ENCODE peak calls at places on chromosomes 12 and 14, in nine cellular contexts. I, S, N, B, U, T, C, M and H are unnamed samples.

GRCh38 chr14:57576498-57576897 is 82.8 kb upstream of the CCDC198 start:
- DNase-seq in I (no peak), S (no peak), N (no peak), B (no peak), U (no peak), T (no peak), C (no peak), M (no peak), H (no peak)

GRCh38 chr14:32724864-32725550 is 213.7 kb upstream of the NPAS3 start:
- DNase-seq in I (no peak), S (peak), N (no peak), B (no peak), U (no peak), T (no peak), C (peak), M (no peak), H (no peak)

GRCh38 chr12:100675432-100675831 is 101.9 kb downstream of the GAS2L3 start:
- DNase-seq in I (no peak), S (peak), N (no peak), B (no peak), U (peak), T (peak), C (peak), M (no peak), H (peak)

GRCh38 chr12:131491887-131492490 is 218.9 kb upstream of the SFSWAP start:
- DNase-seq in I (no peak), S (no peak), N (no peak), B (no peak), U (no peak), T (no peak), C (no peak), M (no peak), H (no peak)

GRCh38 chr12:70609739-70610491 is 27.3 kb downstream of the PTPRB start:
- DNase-seq in I (peak), S (peak), N (peak), B (peak), U (peak), T (peak), C (peak), M (peak), H (no peak)

GRCh38 chr14:52338282-52338681 is 24.2 kb downstream of the PTGER2 start:
- DNase-seq in I (no peak), S (peak), N (peak), B (no peak), U (no peak), T (no peak), C (peak), M (no peak), H (no peak)

GRCh38 chr14:87999282-87999681 is 5.7 kb upstream of the GPR65 start:
- DNase-seq in I (no peak), S (no peak), N (no peak), B (no peak), U (no peak), T (no peak), C (no peak), M (no peak), H (no peak)

GRCh38 chr14:50364792-50365191 is 31.9 kb downstream of the CDKL1 start:
- DNase-seq in I (no peak), S (no peak), N (no peak), B (no peak), U (no peak), T (no peak), C (no peak), M (no peak), H (no peak)

GRCh38 chr12:131280426-131280825 is 326.7 kb downstream of the ADGRD1 start:
- DNase-seq in I (no peak), S (no peak), N (no peak), B (peak), U (peak), T (no peak), C (no peak), M (peak), H (no peak)

GRCh38 chr12:127742231-127742630 is 524.7 kb upstream of the TMEM132C start:
- DNase-seq in I (no peak), S (no peak), N (no peak), B (no peak), U (no peak), T (no peak), C (no peak), M (no peak), H (no peak)

DNA sequence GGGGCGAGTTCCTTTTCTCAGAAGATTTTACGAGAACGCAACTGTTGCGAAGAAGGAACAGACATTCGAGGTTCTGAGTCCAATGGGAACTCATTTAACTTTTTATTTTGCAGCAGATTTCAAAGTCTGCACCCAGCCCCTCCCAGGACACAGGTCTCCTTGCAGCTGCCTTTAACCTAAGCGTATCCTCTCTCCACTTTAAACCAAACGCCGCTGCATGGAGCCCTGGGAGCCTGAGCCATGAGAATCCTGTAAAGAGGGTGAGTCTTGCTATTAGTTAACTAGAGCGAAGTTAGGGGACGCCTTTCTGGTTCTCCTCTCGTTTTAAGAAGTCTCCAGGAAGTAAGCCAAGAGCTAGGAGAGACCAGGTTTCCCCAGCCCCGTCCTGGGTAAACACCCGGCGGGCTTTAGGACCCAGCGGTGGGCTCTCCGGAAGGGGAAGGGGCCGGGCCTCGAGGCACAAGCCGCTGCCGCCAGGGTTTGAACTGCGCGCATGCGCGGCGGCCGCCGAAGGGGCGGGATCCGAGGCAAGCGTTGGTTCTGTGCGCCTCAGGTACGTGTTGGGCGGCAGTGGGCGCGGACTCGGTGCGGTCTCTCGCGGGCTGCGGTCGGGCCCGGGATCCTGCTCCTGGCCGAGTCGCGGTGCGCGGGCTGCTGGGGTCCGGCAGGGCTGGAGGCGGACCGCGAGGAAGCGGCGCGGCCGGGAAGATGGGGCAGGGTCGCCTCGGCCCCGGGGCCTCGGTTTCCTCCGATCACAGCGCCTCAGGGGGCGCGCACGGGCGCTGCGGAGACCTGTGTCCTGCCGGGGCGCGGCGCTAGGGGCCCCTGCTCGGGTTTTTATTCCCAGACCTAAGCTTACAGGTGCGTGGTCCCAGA is at the start of gene TDP1:
- DNase-seq in I (peak), S (peak), N (peak), B (peak), U (peak), T (peak), C (peak), M (peak), H (peak)
- TF ChIP-seq CTCF in I (no peak), S (no peak), N (no peak), B (no peak), U (no peak), T (peak), C (no peak), M (no peak), H (no peak)

DNA sequence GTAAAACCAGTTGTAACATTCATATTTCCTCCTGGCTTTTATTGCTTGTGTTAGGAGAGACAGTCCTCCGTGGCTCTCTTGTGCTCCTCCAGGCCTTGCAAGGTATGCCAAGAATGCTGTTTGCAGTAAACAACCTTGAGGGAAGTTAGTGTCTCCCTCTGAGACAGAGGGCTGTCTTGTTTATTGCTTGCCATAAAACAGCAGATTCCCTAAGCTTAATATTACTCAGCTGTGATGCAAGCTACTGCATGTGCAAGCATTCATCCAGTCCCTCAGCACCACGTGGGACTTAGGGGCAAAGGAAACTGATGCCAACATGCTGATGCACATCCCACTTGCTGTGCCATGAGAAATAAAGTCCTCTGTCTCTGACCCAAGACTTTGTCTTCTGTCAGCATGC is 6.6 kb downstream of the POMT2 start:
- DNase-seq in I (peak), S (peak), N (peak), B (no peak), U (no peak), T (no peak), C (peak), M (peak), H (no peak)
- TF ChIP-seq CTCF in I (no peak), S (no peak), N (no peak), B (no peak), U (no peak), T (no peak), C (no peak), M (no peak), H (no peak)

GRCh38 chr14:93207468-93208308 is 632 bp downstream of the UBR7 start:
- DNase-seq in I (no peak), S (peak), N (peak), B (no peak), U (no peak), T (no peak), C (peak), M (peak), H (no peak)
- TF ChIP-seq CTCF in I (no peak), S (peak), N (peak), B (peak), U (peak), T (no peak), C (peak), M (peak), H (no peak)

DNA sequence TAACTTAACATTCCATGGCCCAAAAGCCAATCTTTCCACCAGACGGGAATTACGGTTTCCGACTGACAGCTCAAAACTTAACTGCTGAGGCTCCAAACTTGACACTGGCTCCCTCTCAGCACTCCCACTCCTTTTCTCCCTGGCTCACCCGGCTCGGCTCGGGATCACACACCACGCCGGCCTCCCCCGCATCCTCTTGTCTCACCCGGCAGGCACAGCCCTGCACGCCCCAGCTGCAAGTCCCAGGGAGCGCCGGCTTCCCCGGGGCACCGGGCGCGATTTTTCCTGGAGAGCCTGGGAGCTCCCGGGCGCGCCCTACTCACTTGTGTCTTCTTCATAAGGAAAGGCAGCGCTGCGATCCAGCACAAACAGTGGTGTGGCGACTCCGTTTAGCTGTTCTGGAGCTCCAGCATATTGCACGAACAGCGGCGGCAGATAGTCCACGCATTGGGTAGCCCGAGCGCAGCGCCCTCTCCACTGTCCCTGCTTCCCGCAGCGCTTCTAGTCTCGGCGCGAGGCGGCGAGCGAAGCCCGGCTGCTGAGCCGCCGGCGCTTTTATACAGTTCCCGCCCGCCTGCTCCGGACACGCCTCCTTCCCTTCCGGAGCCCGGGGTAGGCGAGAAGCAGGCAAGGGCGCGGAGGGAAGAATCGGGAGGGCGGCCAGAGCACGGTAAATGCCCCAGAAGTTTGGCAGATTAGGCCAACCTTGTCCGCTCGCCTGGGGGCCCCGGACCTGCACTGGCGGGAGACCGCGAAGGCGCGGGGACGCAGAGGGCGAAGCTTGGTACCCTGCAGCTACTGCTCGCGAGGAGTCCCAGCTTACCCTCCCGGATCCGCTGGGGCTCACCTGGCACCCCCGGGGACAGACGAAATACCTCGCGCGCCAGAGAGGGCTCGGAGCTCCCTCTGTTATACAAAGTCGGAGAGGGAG is at the start of gene KITLG:
- DNase-seq in I (peak), S (peak), N (peak), B (peak), U (peak), T (peak), C (peak), M (peak), H (peak)
- TF ChIP-seq CTCF in I (peak), S (peak), N (peak), B (peak), U (no peak), T (peak), C (peak), M (no peak), H (no peak)

DNA sequence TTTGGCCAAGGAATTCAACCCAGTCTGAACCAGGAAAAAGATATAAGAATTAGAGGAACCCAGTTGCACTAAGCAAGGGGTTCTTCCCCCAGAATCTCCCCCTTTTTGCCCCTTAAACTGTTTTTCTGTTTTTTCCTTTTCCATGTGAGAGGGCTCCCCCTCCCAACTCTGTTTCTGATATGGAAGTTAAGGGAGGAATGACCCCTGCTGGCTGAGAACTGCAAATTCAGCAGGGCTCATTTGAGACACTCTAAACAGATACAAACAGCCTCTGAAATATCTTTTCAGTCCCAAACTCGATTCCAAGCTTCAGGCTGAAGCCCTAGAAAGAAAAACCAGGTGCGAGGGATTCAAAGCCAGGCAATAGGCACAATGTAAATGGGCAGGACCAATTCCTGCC is 132.7 kb downstream of the SLC41A2 start:
- DNase-seq in I (no peak), S (peak), N (peak), B (no peak), U (no peak), T (no peak), C (peak), M (no peak), H (no peak)
- TF ChIP-seq CTCF in I (no peak), S (peak), N (peak), B (no peak), U (no peak), T (no peak), C (peak), M (no peak), H (no peak)

GRCh38 chr12:54253240-54253639 is 26.7 kb downstream of the CBX5 start:
- DNase-seq in I (no peak), S (no peak), N (no peak), B (no peak), U (no peak), T (no peak), C (no peak), M (no peak), H (no peak)

GRCh38 chr12:54246011-54246641 is 33.8 kb downstream of the CBX5 start:
- DNase-seq in I (no peak), S (no peak), N (no peak), B (no peak), U (no peak), T (no peak), C (no peak), M (no peak), H (no peak)

GRCh38 chr12:54249489-54249888 is 30.4 kb downstream of the CBX5 start:
- DNase-seq in I (no peak), S (no peak), N (no peak), B (no peak), U (no peak), T (no peak), C (no peak), M (no peak), H (no peak)

GRCh38 chr12:54257332-54257731 is 22.6 kb downstream of the CBX5 start:
- DNase-seq in I (no peak), S (no peak), N (no peak), B (no peak), U (no peak), T (no peak), C (no peak), M (no peak), H (no peak)

GRCh38 chr12:54251667-54252284 is 28.1 kb downstream of the CBX5 start:
- DNase-seq in I (no peak), S (peak), N (peak), B (no peak), U (no peak), T (no peak), C (peak), M (no peak), H (no peak)
- TF ChIP-seq CTCF in I (peak), S (peak), N (peak), B (peak), U (peak), T (peak), C (peak), M (peak), H (peak)

DNA sequence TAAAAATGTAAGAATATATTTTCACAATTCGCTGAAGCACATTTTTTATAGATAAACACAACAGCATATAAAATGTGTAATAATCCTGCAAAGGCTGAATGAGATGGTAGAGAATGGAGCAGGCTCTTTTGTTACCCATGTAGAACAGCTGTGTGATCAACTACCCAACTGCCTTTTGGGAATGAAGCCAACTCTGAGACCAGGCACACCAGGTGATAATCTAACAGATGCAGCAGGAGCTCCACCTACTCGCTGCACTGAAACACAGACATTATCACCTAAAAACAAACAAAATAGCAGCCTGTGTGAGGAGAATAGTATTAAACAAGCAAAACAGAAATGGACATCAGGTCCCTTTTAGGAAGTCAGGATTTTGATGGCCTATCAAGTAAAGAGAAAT is 183.3 kb downstream of the CCDC59 start:
- DNase-seq in I (no peak), S (no peak), N (no peak), B (no peak), U (no peak), T (no peak), C (no peak), M (no peak), H (no peak)
- TF ChIP-seq CTCF in I (no peak), S (no peak), N (no peak), B (no peak), U (no peak), T (no peak), C (no peak), M (no peak), H (no peak)

DNA sequence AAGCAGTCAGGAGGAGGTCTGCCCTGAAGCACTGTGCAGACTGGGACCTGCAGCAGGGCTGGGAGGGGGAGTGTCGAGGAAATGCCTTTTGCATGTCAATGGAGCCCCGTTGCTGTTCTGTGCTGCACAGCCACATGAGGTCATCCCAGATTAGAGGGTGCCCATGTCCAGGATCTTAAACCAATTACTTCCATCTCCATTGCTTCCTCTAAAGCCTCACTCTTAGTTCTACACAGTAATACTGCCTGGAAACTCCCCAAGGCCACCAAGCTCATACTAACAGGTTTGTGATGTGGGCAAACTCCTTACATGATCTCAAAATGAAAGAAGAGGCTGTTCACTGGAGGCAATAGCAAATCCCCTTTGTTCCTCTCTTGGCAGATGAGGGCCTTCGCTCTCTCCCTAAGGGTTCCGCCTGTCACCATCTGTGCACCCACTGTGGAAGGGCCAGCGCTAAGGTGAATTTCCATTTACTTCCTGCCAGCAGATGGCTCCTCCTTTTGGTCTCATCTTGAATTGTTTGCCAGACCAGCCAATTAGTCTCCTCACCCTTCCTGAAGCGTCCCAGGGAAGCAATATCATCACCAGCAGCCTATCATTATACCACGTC is 35.4 kb upstream of the LTA4H start:
- DNase-seq in I (no peak), S (peak), N (peak), B (no peak), U (no peak), T (no peak), C (peak), M (no peak), H (no peak)
- TF ChIP-seq CTCF in I (no peak), S (peak), N (peak), B (no peak), U (no peak), T (no peak), C (peak), M (no peak), H (no peak)

GRCh38 chr12:48454675-48455074 is 17.7 kb upstream of the ANP32D start:
- DNase-seq in I (no peak), S (peak), N (peak), B (no peak), U (no peak), T (no peak), C (peak), M (no peak), H (no peak)
- TF ChIP-seq CTCF in I (peak), S (peak), N (peak), B (peak), U (peak), T (peak), C (peak), M (no peak), H (no peak)

GRCh38 chr12:65685514-65685913 is 138.8 kb upstream of the HMGA2 start:
- DNase-seq in I (no peak), S (peak), N (peak), B (no peak), U (no peak), T (no peak), C (peak), M (no peak), H (no peak)
- TF ChIP-seq CTCF in I (peak), S (peak), N (peak), B (peak), U (peak), T (peak), C (peak), M (no peak), H (no peak)